ENCODE peak calls at places on chromosomes 11 and 22, in seven cellular contexts. S is K562, X is Caco-2, K is nephron progenitor cell, N is tibial nerve, G is astrocyte of the spinal cord, R is esophagus muscularis mucosa. B is an unnamed sample.
A peak's percentile ranks its signal among the peaks of the same experiment; 100 is the strongest.

GRCh38 chr11:76667271-76667818 is 3.2 kb downstream of the LRRC32 start:
- DNase-seq in R (no peak), N (no peak), G (no peak), X (peak; percentile 20), S (no peak), K (no peak), B (no peak)

GRCh38 chr11:75536786-75537629 is 11.3 kb upstream of the GDPD5 start:
- DNase-seq in R (no peak), X (no peak), K (no peak), G (no peak), N (no peak), S (peak; percentile 54), B (no peak)

GRCh38 chr22:42284643-42285181 is 14.3 kb upstream of the TCF20 start:
- DNase-seq in N (no peak), G (no peak), S (no peak), K (no peak), R (no peak), X (no peak), B (no peak)

GRCh38 chr22:37060801-37061610 is 9.5 kb downstream of the KCTD17 start:
- DNase-seq in X (no peak), R (no peak), K (no peak), N (no peak), G (no peak), S (no peak), B (no peak)

GRCh38 chr11:120181446-120181992 is 29.3 kb upstream of the OAF start:
- DNase-seq in N (no peak), G (no peak), R (peak; percentile 78), K (no peak), X (no peak), S (no peak), B (no peak)

GRCh38 chr11:75474878-75475766 is 42.1 kb upstream of the KLHL35 start:
- DNase-seq in X (peak; percentile 71), N (peak; percentile 35), G (peak; percentile 29), S (peak; percentile 85), K (peak; percentile 77), R (no peak), B (peak; percentile 53)

GRCh38 chr22:38953091-38953490 is 4.3 kb upstream of the APOBEC3A start:
- DNase-seq in S (no peak), X (no peak), R (no peak), N (no peak), K (no peak), G (no peak), B (no peak)

GRCh38 chr11:2301631-2302272 is at the start of the genes C11orf21 and TSPAN32:
- DNase-seq in R (peak; percentile 92), S (peak; percentile 81), K (no peak), G (peak; percentile 41), X (no peak), N (no peak), B (no peak)

GRCh38 chr11:20671856-20672546 is 2.6 kb downstream of the NELL1 start:
- DNase-seq in S (no peak), X (no peak), G (peak; percentile 1), K (no peak), N (no peak), R (peak; percentile 37), B (no peak)

GRCh38 chr22:26585104-26585790 is 4.7 kb downstream of the TPST2 start:
- DNase-seq in G (peak; percentile 79), N (no peak), R (no peak), X (no peak), K (no peak), S (no peak), B (no peak)

GRCh38 chr22:46219650-46220049 is 30.4 kb downstream of the CDPF1 start:
- DNase-seq in K (no peak), G (no peak), R (no peak), N (no peak), X (no peak), S (no peak), B (no peak)

GRCh38 chr11:17579451-17579850 is 32.4 kb downstream of the OTOG start:
- DNase-seq in G (no peak), N (no peak), K (no peak), S (no peak), X (no peak), R (no peak), B (no peak)

GRCh38 chr11:64842851-64843841 is 1.3 kb downstream of the CDC42BPG start:
- DNase-seq in G (no peak), K (no peak), X (peak; percentile 86), N (no peak), R (no peak), S (peak; percentile 71), B (no peak)

GRCh38 chr22:19464975-19465374 is 14.0 kb downstream of the UFD1 start:
- DNase-seq in N (no peak), R (no peak), S (no peak), K (no peak), X (no peak), G (no peak), B (no peak)

GRCh38 chr11:45031912-45032519 is 81.3 kb upstream of the TP53I11 start:
- DNase-seq in G (no peak), X (no peak), S (no peak), K (no peak), N (no peak), R (no peak), B (no peak)

GRCh38 chr11:111259871-111260270 is 14.3 kb downstream of the POU2AF2 start:
- DNase-seq in G (no peak), X (no peak), R (no peak), K (no peak), S (no peak), N (no peak), B (no peak)

GRCh38 chr22:37599161-37599560 is 9.5 kb upstream of the GGA1 start:
- DNase-seq in S (no peak), K (no peak), N (no peak), G (no peak), X (no peak), R (no peak), B (no peak)

GRCh38 chr11:102395720-102396358 is 48.8 kb downstream of the BIRC2 start:
- DNase-seq in G (no peak), K (no peak), R (no peak), X (no peak), S (no peak), N (no peak), B (no peak)

GRCh38 chr11:61264371-61264770 is 23.4 kb downstream of the PGA5 start:
- DNase-seq in N (no peak), K (no peak), G (no peak), S (no peak), X (no peak), R (no peak), B (no peak)

GRCh38 chr11:15161746-15162145 is 47.0 kb downstream of the INSC start:
- DNase-seq in R (no peak), S (no peak), N (no peak), X (no peak), K (no peak), G (no peak), B (no peak)

GRCh38 chr11:1200611-1201191 is 22.2 kb upstream of the MUC5B start:
- DNase-seq in N (peak; percentile 3), G (no peak), S (peak; percentile 3), X (peak; percentile 26), K (no peak), R (no peak), B (no peak)

GRCh38 chr22:29727248-29727551 is 7.4 kb downstream of the CABP7 start:
- DNase-seq in K (peak; percentile 77), N (no peak), R (no peak), X (peak; percentile 63), S (peak; percentile 75), G (no peak), B (peak; percentile 51)

GRCh38 chr22:39319284-39320170 is at the start of gene RPL3:
- DNase-seq in K (peak; percentile 96), S (peak; percentile 90), N (peak; percentile 97), G (peak; percentile 99), X (peak; percentile 93), R (peak; percentile 99), B (peak; percentile 98)

GRCh38 chr11:132248585-132248984 is 878.2 kb downstream of the NTM start:
- DNase-seq in G (no peak), X (no peak), K (no peak), R (no peak), S (no peak), N (no peak), B (no peak)

GRCh38 chr11:62132689-62133293 is 9.0 kb downstream of the INCENP start:
- DNase-seq in R (no peak), S (no peak), K (no peak), N (no peak), G (no peak), X (no peak), B (no peak)

GRCh38 chr11:3109921-3110706 is 52.9 kb upstream of the CARS1 start:
- DNase-seq in S (peak; percentile 91), R (no peak), N (peak; percentile 13), G (no peak), X (peak; percentile 36), K (peak; percentile 39), B (no peak)

GRCh38 chr11:111302298-111302697 is 4.0 kb downstream of the POU2AF3 start:
- DNase-seq in S (no peak), X (no peak), K (no peak), G (no peak), R (peak; percentile 45), N (no peak), B (no peak)

GRCh38 chr11:68839054-68839865 is 2.5 kb downstream of the CPT1A start:
- DNase-seq in S (peak; percentile 95), G (peak; percentile 95), K (peak; percentile 99), R (peak; percentile 98), X (peak; percentile 95), N (peak; percentile 92), B (peak; percentile 93)

GRCh38 chr11:66002648-66003225 is 434 bp downstream of the BANF1 start:
- DNase-seq in N (no peak), G (peak; percentile 38), X (no peak), R (no peak), K (no peak), S (peak; percentile 84), B (no peak)
- TF ChIP-seq CTCF in N (peak; percentile 11), G (peak; percentile 11), X (no peak), R (peak; percentile 9), K (no peak), S (no peak), B (no peak)

GRCh38 chr11:36268337-36268931 is 20.8 kb downstream of the COMMD9 start:
- DNase-seq in G (no peak), K (no peak), S (no peak), N (no peak), X (no peak), R (no peak), B (no peak)
- TF ChIP-seq CTCF in G (no peak), K (no peak), S (no peak), N (no peak), X (no peak), R (no peak), B (no peak)

DNA sequence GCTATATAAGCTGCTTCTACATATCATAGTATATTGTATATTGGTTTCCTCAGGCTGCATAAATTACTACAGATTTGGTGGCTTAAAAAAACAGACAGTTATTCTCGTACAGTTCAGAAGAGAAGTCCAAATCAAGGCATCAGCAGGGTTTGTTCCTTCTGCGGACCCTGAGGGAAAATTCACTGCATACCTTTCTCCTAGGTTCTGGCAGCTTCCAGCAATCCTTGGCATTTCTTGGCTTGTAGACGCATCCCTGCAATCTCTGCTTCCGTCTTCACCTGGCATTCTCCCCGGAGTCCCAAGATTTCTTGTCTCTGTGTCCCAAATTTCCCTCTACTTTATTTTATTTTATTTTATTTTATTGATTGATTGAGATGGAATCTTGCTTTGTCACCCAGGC is 142.8 kb downstream of the COMMD9 start:
- DNase-seq in G (no peak), X (no peak), K (no peak), N (no peak), S (no peak), R (no peak), B (no peak)
- TF ChIP-seq CTCF in G (no peak), X (no peak), K (no peak), N (no peak), S (no peak), R (no peak), B (no peak)

GRCh38 chr11:78432058-78432515 is 14.5 kb upstream of the GAB2 start:
- DNase-seq in N (no peak), G (no peak), R (no peak), S (no peak), X (no peak), K (peak; percentile 27), B (peak; percentile 17)
- TF ChIP-seq CTCF in N (peak; percentile 16), G (peak; percentile 53), R (peak; percentile 47), S (peak; percentile 43), X (peak; percentile 83), K (peak; percentile 51), B (peak; percentile 60)